ENCODE peak calls at places on chromosomes 16 and 17, in seven cellular contexts. Q is hypothalamus, F is non-pigmented ciliary epithelial cell, S is GM04504, H is Kasumi-1, Y is MG63, X is iris pigment epithelial cell. N is an unnamed sample.

GRCh38 chr17:77681820-77682219 is 276.7 kb upstream of the TNRC6C start:
- DNase-seq in Q (no peak), F (no peak), S (no peak), H (no peak), Y (no peak), X (peak), N (no peak)

GRCh38 chr17:32523827-32524552 is 37.2 kb downstream of the CDK5R1 start:
- DNase-seq in Q (no peak), F (no peak), S (no peak), H (no peak), Y (no peak), X (no peak), N (no peak)

GRCh38 chr16:66099261-66099660 is 267.2 kb upstream of the CDH5 start:
- DNase-seq in Q (no peak), F (no peak), S (no peak), H (no peak), Y (no peak), X (no peak), N (no peak)

GRCh38 chr17:29407856-29408255 is 17.7 kb downstream of the TAOK1 start:
- DNase-seq in Q (no peak), F (no peak), S (no peak), H (no peak), Y (peak), X (peak), N (no peak)

GRCh38 chr16:4682616-4683254 is 10.6 kb upstream of the NUDT16L1 start:
- DNase-seq in Q (peak), F (no peak), S (no peak), H (no peak), Y (no peak), X (peak), N (peak)

GRCh38 chr17:36153887-36154576 is 22.4 kb downstream of the TBC1D3B start:
- DNase-seq in Q (no peak), F (no peak), S (no peak), H (no peak), Y (no peak), X (no peak), N (no peak)

GRCh38 chr16:27776556-27776955 is 226.6 kb downstream of the KATNIP start:
- DNase-seq in Q (peak), F (no peak), S (no peak), H (no peak), Y (no peak), X (no peak), N (peak)

GRCh38 chr17:12918132-12918531 is 99.7 kb downstream of the ELAC2 start:
- DNase-seq in Q (no peak), F (no peak), S (no peak), H (no peak), Y (peak), X (no peak), N (no peak)

GRCh38 chr17:310111-311010 is 42.2 kb downstream of the RPH3AL start:
- DNase-seq in Q (no peak), F (no peak), S (no peak), H (no peak), Y (no peak), X (no peak), N (no peak)

GRCh38 chr16:68760671-68761275 is 23.7 kb downstream of the CDH1 start:
- DNase-seq in Q (peak), F (no peak), S (no peak), H (no peak), Y (peak), X (peak), N (no peak)

GRCh38 chr17:60600490-60601431 is 768 bp downstream of the PPM1D start:
- DNase-seq in Q (peak), F (peak), S (peak), H (peak), Y (peak), X (peak), N (peak)

GRCh38 chr17:72126575-72127486 is 6.0 kb downstream of the SOX9 start:
- DNase-seq in Q (no peak), F (no peak), S (no peak), H (no peak), Y (peak), X (peak), N (no peak)

GRCh38 chr17:2703606-2704005 is 8.0 kb downstream of the CLUH start:
- DNase-seq in Q (no peak), F (no peak), S (no peak), H (no peak), Y (no peak), X (no peak), N (no peak)

GRCh38 chr17:6681671-6682070 is 30.1 kb downstream of the C17orf100 start:
- DNase-seq in Q (no peak), F (no peak), S (no peak), H (no peak), Y (no peak), X (no peak), N (no peak)

GRCh38 chr17:80599546-80600305 is 55.1 kb downstream of the RPTOR start:
- DNase-seq in Q (no peak), F (no peak), S (no peak), H (peak), Y (no peak), X (peak), N (no peak)

GRCh38 chr17:29645516-29646051 is 22.9 kb upstream of the CORO6 start:
- DNase-seq in Q (no peak), F (no peak), S (peak), H (no peak), Y (peak), X (peak), N (no peak)

GRCh38 chr16:75116081-75116910 is at the start of gene LDHD:
- DNase-seq in Q (peak), F (no peak), S (no peak), H (peak), Y (peak), X (peak), N (peak)

GRCh38 chr16:15949210-15950166 is at the start of gene ABCC1:
- DNase-seq in Q (no peak), F (no peak), S (no peak), H (no peak), Y (peak), X (no peak), N (peak)

GRCh38 chr17:79036609-79037008 is 12.6 kb downstream of the C1QTNF1 start:
- DNase-seq in Q (peak), F (peak), S (peak), H (peak), Y (peak), X (peak), N (peak)

GRCh38 chr17:76337413-76337777 is 16.3 kb downstream of the PRPSAP1 start:
- DNase-seq in Q (no peak), F (no peak), S (no peak), H (no peak), Y (peak), X (no peak), N (no peak)

GRCh38 chr17:66221755-66222530 is 7.3 kb downstream of the APOH start:
- DNase-seq in Q (no peak), F (no peak), S (no peak), H (no peak), Y (no peak), X (no peak), N (no peak)

GRCh38 chr17:27430882-27431491 is 25.3 kb upstream of the KSR1 start:
- DNase-seq in Q (no peak), F (no peak), S (no peak), H (no peak), Y (peak), X (peak), N (no peak)

GRCh38 chr17:31512104-31512740 is 120.7 kb downstream of the RAB11FIP4 start:
- DNase-seq in Q (no peak), F (no peak), S (no peak), H (no peak), Y (no peak), X (no peak), N (no peak)

GRCh38 chr16:68416057-68417046 is 32.0 kb downstream of the SMPD3 start:
- DNase-seq in Q (no peak), F (no peak), S (no peak), H (no peak), Y (no peak), X (no peak), N (no peak)

GRCh38 chr17:34579017-34579946 is at the start of gene TMEM132E:
- DNase-seq in Q (peak), F (no peak), S (no peak), H (no peak), Y (no peak), X (peak), N (peak)

GRCh38 chr17:57911834-57912673 is 43.2 kb downstream of the CUEDC1 start:
- DNase-seq in Q (peak), F (no peak), S (no peak), H (no peak), Y (peak), X (no peak), N (peak)

GRCh38 chr16:67672739-67673662 is 6.4 kb downstream of the C16orf86 start:
- DNase-seq in Q (peak), F (no peak), S (peak), H (peak), Y (peak), X (peak), N (peak)

GRCh38 chr17:28221751-28222414 is 97.1 kb upstream of the TMEM97 start:
- DNase-seq in Q (no peak), F (peak), S (no peak), H (no peak), Y (peak), X (peak), N (no peak)

N was measured in hippocampal formation.